ENCODE peak calls at places on chromosome 6, in five cellular contexts. P is Panc1, K is GM23338, O is HCT116, J is HepG2. X is an unnamed sample.

GRCh38 chr6:43262780-43263313 is 19.6 kb downstream of the TTBK1 start:
- DNase-seq in P (no peak), K (no peak), O (no peak), J (no peak), X (no peak)

GRCh38 chr6:143755301-143755744 is 77.6 kb downstream of the PHACTR2 start:
- DNase-seq in P (no peak), K (no peak), O (no peak), J (no peak), X (peak)

GRCh38 chr6:35919827-35920751 is 809 bp downstream of the SRPK1 start:
- DNase-seq in P (no peak), K (peak), O (no peak), J (peak), X (peak)

GRCh38 chr6:108610270-108610839 is 49.6 kb downstream of the FOXO3 start:
- DNase-seq in P (no peak), K (no peak), O (no peak), J (no peak), X (no peak)

GRCh38 chr6:35023091-35023490 is 118.0 kb downstream of the TCP11 start:
- DNase-seq in P (no peak), K (no peak), O (no peak), J (no peak), X (no peak)

GRCh38 chr6:42729731-42730130 is 7.3 kb upstream of the PRPH2 start:
- DNase-seq in P (no peak), K (no peak), O (no peak), J (peak), X (peak)

GRCh38 chr6:32972353-32973143 is 4.2 kb downstream of the BRD2 start:
- DNase-seq in P (no peak), K (peak), O (no peak), J (no peak), X (no peak)

GRCh38 chr6:139376604-139377218 is 2.3 kb upstream of the CITED2 start:
- DNase-seq in P (no peak), K (peak), O (no peak), J (peak), X (peak)

GRCh38 chr6:93040375-93040774 is 379.0 kb downstream of the EPHA7 start:
- DNase-seq in P (no peak), K (no peak), O (no peak), J (no peak), X (no peak)

GRCh38 chr6:14396826-14397517 is 279.4 kb downstream of the CD83 start:
- DNase-seq in P (no peak), K (peak), O (no peak), J (no peak), X (no peak)

GRCh38 chr6:30361661-30362060 is 16.7 kb downstream of the RPP21 start:
- DNase-seq in P (no peak), K (no peak), O (no peak), J (no peak), X (no peak)

GRCh38 chr6:43308101-43308989 is at the start of gene CRIP3:
- DNase-seq in P (peak), K (peak), O (no peak), J (no peak), X (peak)

GRCh38 chr6:149967591-149967990 is 3.8 kb downstream of the ULBP1 start:
- DNase-seq in P (no peak), K (no peak), O (no peak), J (no peak), X (no peak)

DNA sequence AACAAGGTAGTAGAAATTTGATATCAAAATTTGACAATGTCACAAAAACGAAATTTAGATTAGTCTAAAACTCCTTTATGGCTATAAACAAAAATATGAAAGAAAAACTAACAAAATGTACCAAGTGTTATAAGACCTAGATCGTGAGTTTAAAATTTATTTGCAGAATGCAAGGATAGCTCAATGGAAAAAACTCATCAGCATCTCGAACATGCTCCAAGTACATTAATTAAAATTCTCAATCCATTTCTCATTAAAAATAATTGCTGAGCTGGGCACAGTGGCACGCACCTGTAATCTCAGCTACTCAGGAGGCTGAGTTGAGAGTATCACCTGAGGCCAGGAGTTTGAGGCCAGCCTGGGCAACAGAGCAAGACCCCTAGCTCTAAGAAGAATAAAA is 70.8 kb downstream of the MAP3K5 start:
- DNase-seq in P (no peak), K (no peak), O (no peak), J (no peak), X (no peak)
- H3K27ac ChIP-seq in P (no peak), K (no peak), O (no peak), J (no peak), X (no peak)

DNA sequence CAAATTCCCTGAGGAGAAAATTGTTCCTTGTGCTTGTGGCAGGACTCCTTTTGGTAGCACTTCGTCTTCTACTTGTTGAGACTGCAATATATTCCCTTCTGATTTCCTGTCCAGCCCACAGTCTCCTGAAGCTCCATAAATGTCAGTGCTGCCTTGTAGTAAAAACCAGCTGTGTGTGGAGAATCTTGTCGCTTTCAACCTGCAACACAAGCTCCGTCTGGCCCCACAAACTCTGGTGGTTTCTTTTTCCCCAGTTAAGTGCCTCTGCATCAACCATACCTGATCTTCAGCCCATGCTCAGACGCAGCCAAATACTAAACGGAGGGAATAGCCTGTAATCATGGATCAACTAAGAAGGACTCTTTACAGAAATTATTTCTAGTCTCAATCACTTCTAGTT is 1133.3 kb upstream of the ADGRB3 start:
- DNase-seq in P (no peak), K (no peak), O (no peak), J (no peak), X (no peak)
- TF ChIP-seq REST in P (no peak), K (no peak), O (no peak), J (no peak), X (no peak)

GRCh38 chr6:164690702-164691500 is 618.5 kb downstream of the C6orf118 start:
- DNase-seq in P (no peak), K (no peak), O (no peak), J (no peak), X (no peak)

GRCh38 chr6:164692772-164693171 is 616.6 kb downstream of the C6orf118 start:
- DNase-seq in P (no peak), K (peak), O (no peak), J (no peak), X (no peak)

GRCh38 chr6:164695896-164696295 is 613.5 kb downstream of the C6orf118 start:
- DNase-seq in P (no peak), K (peak), O (no peak), J (no peak), X (no peak)

GRCh38 chr6:164690241-164690640 is 619.2 kb downstream of the C6orf118 start:
- DNase-seq in P (no peak), K (no peak), O (no peak), J (no peak), X (no peak)

GRCh38 chr6:164693934-164694333 is 615.5 kb downstream of the C6orf118 start:
- DNase-seq in P (no peak), K (peak), O (no peak), J (no peak), X (no peak)
- H3K27ac ChIP-seq in P (no peak), K (peak), O (no peak), J (no peak), X (no peak)

GRCh38 chr6:11999245-11999644 is 12.9 kb upstream of the HIVEP1 start:
- DNase-seq in P (no peak), K (no peak), O (no peak), J (no peak), X (no peak)
- TF ChIP-seq REST in P (no peak), K (no peak), O (no peak), J (no peak), X (no peak)

GRCh38 chr6:111683749-111684267 is 78.1 kb upstream of the TRAF3IP2 start:
- DNase-seq in P (no peak), K (no peak), O (no peak), J (no peak), X (no peak)

GRCh38 chr6:111685506-111685905 is 79.8 kb upstream of the TRAF3IP2 start:
- DNase-seq in P (no peak), K (no peak), O (no peak), J (no peak), X (no peak)

GRCh38 chr6:111687652-111688051 is 82.0 kb upstream of the TRAF3IP2 start:
- DNase-seq in P (no peak), K (no peak), O (no peak), J (no peak), X (no peak)

GRCh38 chr6:111685058-111685457 is 79.4 kb upstream of the TRAF3IP2 start:
- DNase-seq in P (no peak), K (no peak), O (no peak), J (no peak), X (no peak)

DNA sequence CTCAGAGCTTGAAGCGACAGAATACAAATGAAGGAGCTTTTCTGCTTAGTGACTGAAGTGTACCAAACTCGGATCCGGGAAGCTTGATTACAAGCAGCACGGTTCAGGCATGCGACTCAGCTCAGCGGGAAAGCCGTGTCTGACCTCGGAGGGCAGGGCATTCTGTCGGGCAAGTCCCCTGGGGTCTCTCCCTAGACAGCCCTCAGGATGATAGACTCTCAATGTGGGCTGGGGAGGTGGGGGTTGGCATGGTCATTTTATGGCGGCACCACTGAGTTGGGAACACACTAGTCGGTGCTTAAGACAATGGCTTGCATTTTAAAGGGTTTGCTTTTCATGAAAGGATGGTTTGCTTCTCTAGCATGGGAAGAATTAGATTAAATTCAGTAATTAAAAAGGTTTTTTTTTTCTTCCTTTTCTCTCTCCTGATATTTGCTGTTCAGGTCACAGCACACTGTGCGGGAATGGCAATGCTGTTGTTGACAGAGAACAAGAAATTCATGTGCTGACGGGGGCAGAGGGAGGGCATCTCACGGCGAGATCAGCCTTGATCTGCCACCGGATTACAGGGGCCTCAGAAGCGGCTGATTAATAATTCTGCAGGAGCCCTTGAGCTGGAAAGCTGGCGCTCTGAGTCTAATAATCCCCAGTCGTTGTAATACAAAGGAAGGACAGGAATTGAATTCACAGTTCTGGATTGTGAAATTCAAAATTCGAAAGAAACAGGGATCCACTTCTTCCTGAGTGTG is 80.7 kb upstream of the TRAF3IP2 start:
- DNase-seq in P (no peak), K (peak), O (no peak), J (no peak), X (no peak)
- H3K27ac ChIP-seq in P (no peak), K (no peak), O (no peak), J (no peak), X (no peak)

GRCh38 chr6:164998297-164998696 is 311.1 kb downstream of the C6orf118 start:
- DNase-seq in P (no peak), K (no peak), O (no peak), J (no peak), X (no peak)
- TF ChIP-seq REST in P (no peak), K (no peak), O (no peak), J (no peak), X (no peak)

GRCh38 chr6:134640975-134641429 is 308.9 kb downstream of the ALDH8A1 start:
- DNase-seq in P (peak), K (peak), O (peak), J (peak), X (peak)

GRCh38 chr6:134637847-134638438 is 312.0 kb downstream of the ALDH8A1 start:
- DNase-seq in P (no peak), K (peak), O (no peak), J (no peak), X (no peak)

GRCh38 chr6:134642217-134642616 is 307.7 kb downstream of the ALDH8A1 start:
- DNase-seq in P (no peak), K (no peak), O (no peak), J (no peak), X (no peak)

GRCh38 chr6:134642819-134643218 is 307.1 kb downstream of the ALDH8A1 start:
- DNase-seq in P (no peak), K (no peak), O (no peak), J (no peak), X (no peak)

GRCh38 chr6:134640229-134640628 is 309.7 kb downstream of the ALDH8A1 start:
- DNase-seq in P (no peak), K (no peak), O (no peak), J (no peak), X (no peak)
- H3K27ac ChIP-seq in P (no peak), K (no peak), O (no peak), J (no peak), X (peak)